ENCODE peak calls at places on chromosome 1, in five cellular contexts. One of them, this sample, is unnamed.

GRCh38 chr1:234772345-234773147 is 162.6 kb upstream of the IRF2BP2 start:
- DNase-seq in ecto neural progenitor cell: no peak
- DNase-seq in cardiac muscle cell: peak; percentile 50
- DNase-seq in neuronal stem cell: no peak
- DNase-seq in immature natural killer cell: peak; percentile 88
- DNase-seq in this sample: peak; percentile 93

GRCh38 chr1:1121611-1122077 is 5.8 kb upstream of the C1orf159 start:
- DNase-seq in ecto neural progenitor cell: no peak
- DNase-seq in cardiac muscle cell: no peak
- DNase-seq in neuronal stem cell: no peak
- DNase-seq in immature natural killer cell: no peak
- DNase-seq in this sample: no peak

GRCh38 chr1:43311521-43311920 is 10.7 kb downstream of the TIE1 start:
- DNase-seq in ecto neural progenitor cell: no peak
- DNase-seq in cardiac muscle cell: no peak
- DNase-seq in neuronal stem cell: no peak
- DNase-seq in immature natural killer cell: no peak
- DNase-seq in this sample: no peak

GRCh38 chr1:236143104-236143948 is 987 bp downstream of the GPR137B start:
- DNase-seq in ecto neural progenitor cell: no peak
- DNase-seq in cardiac muscle cell: no peak
- DNase-seq in neuronal stem cell: no peak
- DNase-seq in immature natural killer cell: peak; percentile 25
- DNase-seq in this sample: peak; percentile 63

GRCh38 chr1:165662186-165662585 is 31.2 kb downstream of the MGST3 start:
- DNase-seq in ecto neural progenitor cell: no peak
- DNase-seq in cardiac muscle cell: no peak
- DNase-seq in neuronal stem cell: no peak
- DNase-seq in immature natural killer cell: no peak
- DNase-seq in this sample: no peak

GRCh38 chr1:8962812-8963669 is 17.4 kb downstream of the CA6 start:
- DNase-seq in ecto neural progenitor cell: peak; percentile 69
- DNase-seq in cardiac muscle cell: peak; percentile 57
- DNase-seq in neuronal stem cell: no peak
- DNase-seq in immature natural killer cell: peak; percentile 17
- DNase-seq in this sample: peak; percentile 74

GRCh38 chr1:216935901-216936300 is 212.7 kb upstream of the ESRRG start:
- DNase-seq in ecto neural progenitor cell: no peak
- DNase-seq in cardiac muscle cell: no peak
- DNase-seq in neuronal stem cell: no peak
- DNase-seq in immature natural killer cell: no peak
- DNase-seq in this sample: no peak

GRCh38 chr1:203090667-203091320 is 5.0 kb upstream of the MYOG start:
- DNase-seq in ecto neural progenitor cell: peak; percentile 34
- DNase-seq in cardiac muscle cell: no peak
- DNase-seq in neuronal stem cell: no peak
- DNase-seq in immature natural killer cell: no peak
- DNase-seq in this sample: no peak

GRCh38 chr1:61851849-61852692 is 109.8 kb downstream of the PATJ start:
- DNase-seq in ecto neural progenitor cell: no peak
- DNase-seq in cardiac muscle cell: peak; percentile 77
- DNase-seq in neuronal stem cell: peak; percentile 51
- DNase-seq in immature natural killer cell: peak; percentile 44
- DNase-seq in this sample: peak; percentile 83

GRCh38 chr1:198756470-198756869 is 117.6 kb downstream of the PTPRC start:
- DNase-seq in ecto neural progenitor cell: no peak
- DNase-seq in cardiac muscle cell: no peak
- DNase-seq in neuronal stem cell: no peak
- DNase-seq in immature natural killer cell: no peak
- DNase-seq in this sample: no peak

GRCh38 chr1:91673603-91674002 is 173.0 kb downstream of the CDC7 start:
- DNase-seq in ecto neural progenitor cell: no peak
- DNase-seq in cardiac muscle cell: no peak
- DNase-seq in neuronal stem cell: no peak
- DNase-seq in immature natural killer cell: no peak
- DNase-seq in this sample: no peak

This sample was measured in hepatocyte.